ENCODE peak calls at places on chromosomes 6 and 20, in seven cellular contexts. T, J, K, V, F, N and Y are unnamed samples.
A peak's percentile ranks its signal among the peaks of the same experiment; 100 is the strongest.

GRCh38 chr6:17280552-17281090 is 540 bp upstream of the RBM24 start:
- DNase-seq in N (peak; percentile 82), J (no peak), F (peak; percentile 74), T (no peak), V (peak; percentile 7), K (peak; percentile 80), Y (peak; percentile 44)

GRCh38 chr6:131065112-131065823 is 2.2 kb upstream of the EPB41L2 start:
- DNase-seq in K (no peak), V (no peak), T (no peak), J (no peak), F (no peak), N (no peak), Y (no peak)

GRCh38 chr6:106116125-106116524 is 30.0 kb downstream of the PRDM1 start:
- DNase-seq in F (no peak), K (no peak), V (no peak), N (no peak), J (no peak), T (no peak), Y (no peak)

GRCh38 chr6:127022297-127022696 is 96.2 kb upstream of the RSPO3 start:
- DNase-seq in V (peak; percentile 15), T (no peak), F (no peak), J (no peak), K (no peak), N (no peak), Y (no peak)

GRCh38 chr20:62741191-62741676 is 32.6 kb downstream of the NTSR1 start:
- DNase-seq in T (no peak), V (no peak), F (peak; percentile 74), N (no peak), K (peak; percentile 67), J (no peak), Y (peak; percentile 32)

GRCh38 chr20:5216663-5217062 is 89.9 kb downstream of the CDS2 start:
- DNase-seq in J (no peak), K (no peak), V (no peak), T (no peak), N (no peak), F (no peak), Y (no peak)

GRCh38 chr6:125886914-125887313 is 69.7 kb upstream of the HINT3 start:
- DNase-seq in N (no peak), J (no peak), F (no peak), V (no peak), K (no peak), T (no peak), Y (no peak)

GRCh38 chr20:56391037-56391436 is 978 bp downstream of the AURKA start:
- DNase-seq in J (no peak), F (no peak), N (no peak), K (no peak), T (no peak), V (no peak), Y (no peak)

GRCh38 chr6:154516276-154516675 is 5.8 kb upstream of the CNKSR3 start:
- DNase-seq in F (no peak), J (no peak), V (no peak), T (no peak), K (no peak), N (no peak), Y (no peak)

GRCh38 chr6:2505624-2506023 is 245.1 kb downstream of the MYLK4 start:
- DNase-seq in N (no peak), F (no peak), V (no peak), J (no peak), K (peak; percentile 72), T (no peak), Y (no peak)

GRCh38 chr20:53382263-53382844 is 211.3 kb downstream of the ZNF217 start:
- DNase-seq in F (no peak), V (no peak), T (no peak), J (no peak), N (no peak), K (no peak), Y (no peak)

GRCh38 chr6:144922120-144922722 is 637.1 kb downstream of the UTRN start:
- DNase-seq in F (no peak), V (peak; percentile 36), T (no peak), K (no peak), N (no peak), J (no peak), Y (no peak)

GRCh38 chr6:34583861-34584604 is 27.9 kb upstream of the SPDEF start:
- DNase-seq in N (no peak), F (peak; percentile 51), J (no peak), K (peak; percentile 46), V (no peak), T (no peak), Y (no peak)

GRCh38 chr6:31737315-31738047 is 1.2 kb upstream of the CLIC1 start:
- DNase-seq in J (no peak), K (no peak), F (no peak), V (no peak), T (no peak), N (no peak), Y (no peak)

GRCh38 chr6:161226005-161226964 is 47.6 kb downstream of the AGPAT4 start:
- DNase-seq in N (no peak), V (no peak), J (no peak), K (no peak), T (no peak), F (no peak), Y (no peak)